ENCODE peak calls at places on chromosomes 11 and 22, in five cellular contexts. G is iPS DF 6.9; D is sigmoid colon; J is CD8-positive, alpha-beta T cell; K is mammary epithelial cell. V is an unnamed sample.

GRCh38 chr11:102664001-102664752 is 39.0 kb upstream of the MMP20 start:
- DNase-seq in G (no peak), D (no peak), J (no peak), K (no peak), V (no peak)

GRCh38 chr11:107659310-107659709 is 52.5 kb downstream of the SLN start:
- DNase-seq in G (no peak), D (no peak), J (no peak), K (no peak), V (no peak)

GRCh38 chr11:115990004-115990447 is 485.8 kb upstream of the CADM1 start:
- DNase-seq in G (no peak), D (no peak), J (no peak), K (no peak), V (no peak)

GRCh38 chr11:2311456-2312201 is 9.8 kb downstream of the TSPAN32 start:
- DNase-seq in G (no peak), D (no peak), J (no peak), K (no peak), V (no peak)

GRCh38 chr11:76513654-76514034 is 68.8 kb downstream of the EMSY start:
- DNase-seq in G (no peak), D (no peak), J (no peak), K (no peak), V (no peak)

GRCh38 chr11:28606930-28607329 is 498.7 kb downstream of the METTL15 start:
- DNase-seq in G (no peak), D (no peak), J (no peak), K (no peak), V (no peak)

GRCh38 chr11:35364101-35364780 is 55.1 kb downstream of the SLC1A2 start:
- DNase-seq in G (no peak), D (peak; percentile 94), J (no peak), K (peak; percentile 85), V (no peak)

GRCh38 chr11:2270322-2271076 is at the start of gene ASCL2:
- DNase-seq in G (no peak), D (no peak), J (no peak), K (peak; percentile 15), V (no peak)

DNA sequence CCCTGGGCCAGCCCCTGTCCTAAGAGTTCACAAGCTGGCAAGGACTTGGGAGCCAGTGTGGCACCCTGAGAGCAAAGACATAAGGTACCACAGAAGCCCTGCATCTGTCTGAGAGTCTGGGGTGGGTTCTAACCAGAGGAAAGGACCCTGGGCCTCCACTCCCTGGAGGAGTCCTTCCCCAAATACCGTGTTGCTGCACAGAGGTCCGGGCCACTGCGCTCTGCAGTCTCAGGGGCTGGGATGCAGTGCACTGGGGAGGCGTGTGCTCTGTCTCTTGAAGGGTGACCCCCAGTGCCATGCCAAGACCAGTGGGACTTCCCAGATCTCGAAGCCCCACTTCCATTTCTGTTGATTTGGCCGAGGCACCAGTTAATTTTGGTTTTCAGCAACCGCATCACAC is 4.3 kb upstream of the SH3BP1 start:
- DNase-seq in G (no peak), D (no peak), J (no peak), K (no peak), V (no peak)
- H3K4me3 ChIP-seq in G (no peak overlapping the region), D (no peak overlapping the region), J (peak overlapping the region; percentile 34), K (no peak overlapping the region), V (no peak overlapping the region)

GRCh38 chr11:1129666-1130160 is 28.0 kb upstream of the MUC5AC start:
- DNase-seq in G (no peak), D (peak; percentile 60), J (no peak), K (no peak), V (no peak)

GRCh38 chr11:1128333-1129142 is 29.2 kb upstream of the MUC5AC start:
- DNase-seq in G (no peak), D (peak; percentile 46), J (no peak), K (no peak), V (no peak)

GRCh38 chr11:1130276-1131032 is 27.3 kb upstream of the MUC5AC start:
- DNase-seq in G (no peak), D (peak; percentile 48), J (no peak), K (no peak), V (no peak)

GRCh38 chr11:1129143-1129665 is 28.5 kb upstream of the MUC5AC start:
- DNase-seq in G (no peak), D (peak; percentile 46), J (no peak), K (no peak), V (no peak)

GRCh38 chr11:1131033-1131911 is 26.5 kb upstream of the MUC5AC start:
- DNase-seq in G (no peak), D (peak; percentile 48), J (no peak), K (no peak), V (no peak)
- H3K27ac ChIP-seq in G (no peak overlapping the region), D (no peak overlapping the region), J (no peak overlapping the region), K (no peak overlapping the region), V (no peak overlapping the region)

GRCh38 chr11:19980388-19980787 is 179.9 kb downstream of the DBX1 start:
- DNase-seq in G (no peak), D (no peak), J (no peak), K (no peak), V (no peak)

GRCh38 chr11:19977941-19978340 is 182.3 kb downstream of the DBX1 start:
- DNase-seq in G (no peak), D (peak; percentile 10), J (no peak), K (no peak), V (no peak)

GRCh38 chr11:19979519-19979845 is 180.8 kb downstream of the DBX1 start:
- DNase-seq in G (no peak), D (no peak), J (no peak), K (no peak), V (no peak)

GRCh38 chr11:19980957-19981669 is 179.2 kb downstream of the DBX1 start:
- DNase-seq in G (no peak), D (no peak), J (no peak), K (no peak), V (no peak)

GRCh38 chr11:19978668-19979518 is 181.4 kb downstream of the DBX1 start:
- DNase-seq in G (no peak), D (peak; percentile 64), J (no peak), K (peak; percentile 85), V (peak; percentile 59)
- H3K4me3 ChIP-seq in G (no peak overlapping the region), D (no peak overlapping the region), J (no peak overlapping the region), K (no peak overlapping the region), V (no peak overlapping the region)

DNA sequence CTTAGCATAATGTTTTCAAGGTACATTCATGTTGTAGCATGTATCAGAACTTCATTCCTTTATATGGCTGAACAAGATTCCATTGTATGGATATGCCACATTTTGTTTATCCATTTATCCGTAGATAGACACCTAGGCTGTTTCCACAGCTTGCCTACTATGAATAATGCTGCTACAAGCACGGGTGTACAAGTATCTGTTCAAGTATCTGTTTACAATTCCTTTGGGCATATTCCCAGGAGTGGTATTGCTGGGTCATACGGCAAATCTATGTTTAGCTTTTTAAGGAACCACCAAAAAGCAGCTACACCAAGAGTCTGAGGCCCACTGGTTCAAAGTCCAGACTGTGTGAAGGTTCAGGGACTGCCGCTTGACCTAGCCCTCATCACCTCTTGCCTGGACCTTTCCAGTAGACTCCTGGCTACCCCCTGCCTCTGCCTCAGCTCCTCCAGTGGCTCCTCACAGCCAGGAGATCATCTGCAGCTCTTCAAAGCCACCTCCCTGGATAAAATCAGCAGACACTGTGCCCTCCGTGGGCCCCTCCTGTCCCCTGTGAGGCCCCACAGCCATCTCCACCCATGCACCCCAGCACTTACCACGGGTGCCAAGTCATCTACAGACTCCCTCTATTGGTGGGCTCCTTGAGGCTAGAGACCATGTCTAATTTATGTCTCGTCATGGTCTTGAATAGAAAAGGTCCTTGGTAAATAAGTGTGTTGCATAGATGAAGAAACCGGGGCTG is 160.3 kb downstream of the MN1 start:
- DNase-seq in G (no peak), D (no peak), J (no peak), K (peak; percentile 75), V (no peak)
- H3K27ac ChIP-seq in G (no peak overlapping the region), D (no peak overlapping the region), J (no peak overlapping the region), K (no peak overlapping the region), V (no peak overlapping the region)